ENCODE peak calls at places on chromosomes 12 and 14, in four cellular contexts. One of them, this sample, is unnamed.

GRCh38 chr12:88996389-88996788 is 355.9 kb downstream of the DUSP6 start:
- DNase-seq in mesendoderm: no peak
- DNase-seq in H9: no peak
- DNase-seq in IMR-90: no peak
- DNase-seq in this sample: no peak

GRCh38 chr14:70731447-70732239 is 77.7 kb downstream of the MAP3K9 start:
- DNase-seq in mesendoderm: no peak
- DNase-seq in H9: no peak
- DNase-seq in IMR-90: no peak
- DNase-seq in this sample: no peak

GRCh38 chr14:32711103-32711680 is 227.5 kb upstream of the NPAS3 start:
- DNase-seq in mesendoderm: peak; percentile 63
- DNase-seq in H9: peak; percentile 25
- DNase-seq in IMR-90: peak; percentile 14
- DNase-seq in this sample: peak; percentile 39

GRCh38 chr12:97535582-97535981 is 73.0 kb downstream of the RMST start:
- DNase-seq in mesendoderm: no peak
- DNase-seq in H9: no peak
- DNase-seq in IMR-90: no peak
- DNase-seq in this sample: no peak

GRCh38 chr12:16568873-16569272 is 37.1 kb downstream of the LMO3 start:
- DNase-seq in mesendoderm: peak; percentile 18
- DNase-seq in H9: no peak
- DNase-seq in IMR-90: no peak
- DNase-seq in this sample: no peak

GRCh38 chr14:31592619-31593018 is 31.4 kb downstream of the NUBPL start:
- DNase-seq in mesendoderm: no peak
- DNase-seq in H9: no peak
- DNase-seq in IMR-90: peak; percentile 36
- DNase-seq in this sample: no peak

GRCh38 chr12:49332441-49332861 is 4.5 kb downstream of the C1QL4 start:
- DNase-seq in mesendoderm: no peak
- DNase-seq in H9: no peak
- DNase-seq in IMR-90: no peak
- DNase-seq in this sample: no peak

GRCh38 chr14:35480119-35480769 is 53.7 kb upstream of the INSM2 start:
- DNase-seq in mesendoderm: peak; percentile 18
- DNase-seq in H9: no peak
- DNase-seq in IMR-90: peak; percentile 3
- DNase-seq in this sample: no peak

GRCh38 chr12:65192963-65193516 is 23.7 kb downstream of the LEMD3 start:
- DNase-seq in mesendoderm: no peak
- DNase-seq in H9: no peak
- DNase-seq in IMR-90: peak; percentile 21
- DNase-seq in this sample: no peak

GRCh38 chr14:61451891-61452400 is 130.6 kb downstream of the PRKCH start:
- DNase-seq in mesendoderm: no peak
- DNase-seq in H9: no peak
- DNase-seq in IMR-90: no peak
- DNase-seq in this sample: no peak

GRCh38 chr12:19129121-19129485 is 430 bp upstream of the PLEKHA5 start:
- DNase-seq in mesendoderm: no peak
- DNase-seq in H9: no peak
- DNase-seq in IMR-90: peak; percentile 29
- DNase-seq in this sample: no peak

GRCh38 chr12:132620893-132621656 is 2.5 kb downstream of the P2RX2 start:
- DNase-seq in mesendoderm: no peak
- DNase-seq in H9: no peak
- DNase-seq in IMR-90: no peak
- DNase-seq in this sample: no peak

GRCh38 chr12:69105101-69105613 is 134.2 kb upstream of the CPSF6 start:
- DNase-seq in mesendoderm: no peak
- DNase-seq in H9: no peak
- DNase-seq in IMR-90: no peak
- DNase-seq in this sample: no peak

GRCh38 chr14:71666579-71667145 is 265.6 kb upstream of the RGS6 start:
- DNase-seq in mesendoderm: no peak
- DNase-seq in H9: no peak
- DNase-seq in IMR-90: no peak
- DNase-seq in this sample: no peak

GRCh38 chr12:53383258-53383657 is 3.3 kb downstream of the SP1 start:
- DNase-seq in mesendoderm: no peak
- DNase-seq in H9: no peak
- DNase-seq in IMR-90: no peak
- DNase-seq in this sample: no peak

GRCh38 chr12:52389313-52390207 is 4.1 kb upstream of the KRT84 start:
- DNase-seq in mesendoderm: peak; percentile 67
- DNase-seq in H9: peak; percentile 62
- DNase-seq in IMR-90: no peak
- DNase-seq in this sample: no peak

GRCh38 chr12:84813780-84814663 is 98.6 kb downstream of the SLC6A15 start:
- DNase-seq in mesendoderm: no peak
- DNase-seq in H9: no peak
- DNase-seq in IMR-90: no peak
- DNase-seq in this sample: no peak

GRCh38 chr12:131825146-131825892 is 2.9 kb upstream of the MMP17 start:
- DNase-seq in mesendoderm: no peak
- DNase-seq in H9: peak; percentile 30
- DNase-seq in IMR-90: no peak
- DNase-seq in this sample: no peak

GRCh38 chr14:23147676-23148075 is 28.6 kb upstream of the CEBPE start:
- DNase-seq in mesendoderm: no peak
- DNase-seq in H9: no peak
- DNase-seq in IMR-90: peak; percentile 42
- DNase-seq in this sample: no peak

GRCh38 chr12:71071466-71072097 is 86.2 kb downstream of the TSPAN8 start:
- DNase-seq in mesendoderm: no peak
- DNase-seq in H9: no peak
- DNase-seq in IMR-90: no peak
- DNase-seq in this sample: no peak

GRCh38 chr12:121657305-121658008 is 12.0 kb downstream of the MORN3 start:
- DNase-seq in mesendoderm: peak; percentile 53
- DNase-seq in H9: no peak
- DNase-seq in IMR-90: no peak
- DNase-seq in this sample: no peak

GRCh38 chr14:31096255-31096654 is 70.1 kb upstream of the STRN3 start:
- DNase-seq in mesendoderm: no peak
- DNase-seq in H9: no peak
- DNase-seq in IMR-90: peak; percentile 88
- DNase-seq in this sample: no peak

GRCh38 chr12:119857036-119857435 is 20.1 kb downstream of the CIT start:
- DNase-seq in mesendoderm: no peak
- DNase-seq in H9: no peak
- DNase-seq in IMR-90: no peak
- DNase-seq in this sample: no peak

GRCh38 chr12:92051441-92051840 is 94.2 kb downstream of the BTG1 start:
- DNase-seq in mesendoderm: no peak
- DNase-seq in H9: no peak
- DNase-seq in IMR-90: peak; percentile 27
- DNase-seq in this sample: no peak

GRCh38 chr12:96239711-96240234 is 45.6 kb downstream of the ELK3 start:
- DNase-seq in mesendoderm: no peak
- DNase-seq in H9: no peak
- DNase-seq in IMR-90: no peak
- DNase-seq in this sample: no peak

GRCh38 chr12:105257321-105257728 is 21.4 kb upstream of the APPL2 start:
- DNase-seq in mesendoderm: no peak
- DNase-seq in H9: no peak
- DNase-seq in IMR-90: peak; percentile 90
- DNase-seq in this sample: no peak

GRCh38 chr12:3594966-3595365 is 104.0 kb downstream of the PRMT8 start:
- DNase-seq in mesendoderm: no peak
- DNase-seq in H9: no peak
- DNase-seq in IMR-90: no peak
- DNase-seq in this sample: no peak
- H3K27ac ChIP-seq in mesendoderm: no peak overlapping the region
- H3K27ac ChIP-seq in H9: no peak overlapping the region
- H3K27ac ChIP-seq in IMR-90: no peak overlapping the region
- H3K27ac ChIP-seq in this sample: no peak overlapping the region

GRCh38 chr14:103574707-103575285 is 12.0 kb downstream of the COA8 start:
- DNase-seq in mesendoderm: no peak
- DNase-seq in H9: no peak
- DNase-seq in IMR-90: no peak
- DNase-seq in this sample: no peak
- H3K23ac ChIP-seq in mesendoderm: no peak overlapping the region
- H3K23ac ChIP-seq in H9: no peak overlapping the region
- H3K23ac ChIP-seq in IMR-90: no peak overlapping the region
- H3K23ac ChIP-seq in this sample: peak overlapping the region; percentile 40

GRCh38 chr14:101519090-101519489 is 42.2 kb upstream of the DIO3 start:
- DNase-seq in mesendoderm: no peak
- DNase-seq in H9: no peak
- DNase-seq in IMR-90: no peak
- DNase-seq in this sample: no peak

GRCh38 chr14:101521306-101521935 is 39.9 kb upstream of the DIO3 start:
- DNase-seq in mesendoderm: no peak
- DNase-seq in H9: no peak
- DNase-seq in IMR-90: no peak
- DNase-seq in this sample: no peak

GRCh38 chr14:101521978-101522377 is 39.3 kb upstream of the DIO3 start:
- DNase-seq in mesendoderm: no peak
- DNase-seq in H9: no peak
- DNase-seq in IMR-90: no peak
- DNase-seq in this sample: no peak

GRCh38 chr14:101518611-101519048 is 42.7 kb upstream of the DIO3 start:
- DNase-seq in mesendoderm: no peak
- DNase-seq in H9: no peak
- DNase-seq in IMR-90: no peak
- DNase-seq in this sample: no peak

GRCh38 chr14:101520621-101521305 is 40.5 kb upstream of the DIO3 start:
- DNase-seq in mesendoderm: no peak
- DNase-seq in H9: no peak
- DNase-seq in IMR-90: no peak
- DNase-seq in this sample: no peak
- H3K27ac ChIP-seq in mesendoderm: no peak overlapping the region
- H3K27ac ChIP-seq in H9: no peak overlapping the region
- H3K27ac ChIP-seq in IMR-90: no peak overlapping the region
- H3K27ac ChIP-seq in this sample: no peak overlapping the region

DNA sequence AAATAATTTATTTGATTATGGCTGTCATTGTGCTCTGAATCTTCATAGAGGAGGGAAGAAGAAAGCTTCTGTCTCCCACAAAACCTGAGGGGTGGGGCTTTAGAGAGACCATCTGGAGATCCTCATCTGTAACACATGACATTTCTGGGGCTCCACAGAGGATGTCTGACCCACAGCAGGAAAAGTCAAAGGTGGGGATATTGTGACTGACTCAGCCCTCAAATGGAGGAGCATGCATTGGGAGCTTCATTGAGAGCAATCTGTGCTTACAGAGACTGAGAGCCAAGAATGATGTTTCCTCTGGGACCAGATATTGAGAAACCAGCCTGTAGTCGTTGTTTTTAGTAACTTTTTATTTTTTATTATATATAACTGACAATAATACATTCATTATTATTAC is 158.7 kb downstream of the SYT1 start:
- DNase-seq in mesendoderm: no peak
- DNase-seq in H9: no peak
- DNase-seq in IMR-90: no peak
- DNase-seq in this sample: no peak
- H3K23ac ChIP-seq in mesendoderm: no peak overlapping the region
- H3K23ac ChIP-seq in H9: no peak overlapping the region
- H3K23ac ChIP-seq in IMR-90: no peak overlapping the region
- H3K23ac ChIP-seq in this sample: no peak overlapping the region

GRCh38 chr12:12713932-12714275 is 3.3 kb upstream of the CDKN1B start:
- DNase-seq in mesendoderm: no peak
- DNase-seq in H9: no peak
- DNase-seq in IMR-90: no peak
- DNase-seq in this sample: no peak
- H3K27ac ChIP-seq in mesendoderm: no peak overlapping the region
- H3K27ac ChIP-seq in H9: no peak overlapping the region
- H3K27ac ChIP-seq in IMR-90: no peak overlapping the region
- H3K27ac ChIP-seq in this sample: no peak overlapping the region

DNA sequence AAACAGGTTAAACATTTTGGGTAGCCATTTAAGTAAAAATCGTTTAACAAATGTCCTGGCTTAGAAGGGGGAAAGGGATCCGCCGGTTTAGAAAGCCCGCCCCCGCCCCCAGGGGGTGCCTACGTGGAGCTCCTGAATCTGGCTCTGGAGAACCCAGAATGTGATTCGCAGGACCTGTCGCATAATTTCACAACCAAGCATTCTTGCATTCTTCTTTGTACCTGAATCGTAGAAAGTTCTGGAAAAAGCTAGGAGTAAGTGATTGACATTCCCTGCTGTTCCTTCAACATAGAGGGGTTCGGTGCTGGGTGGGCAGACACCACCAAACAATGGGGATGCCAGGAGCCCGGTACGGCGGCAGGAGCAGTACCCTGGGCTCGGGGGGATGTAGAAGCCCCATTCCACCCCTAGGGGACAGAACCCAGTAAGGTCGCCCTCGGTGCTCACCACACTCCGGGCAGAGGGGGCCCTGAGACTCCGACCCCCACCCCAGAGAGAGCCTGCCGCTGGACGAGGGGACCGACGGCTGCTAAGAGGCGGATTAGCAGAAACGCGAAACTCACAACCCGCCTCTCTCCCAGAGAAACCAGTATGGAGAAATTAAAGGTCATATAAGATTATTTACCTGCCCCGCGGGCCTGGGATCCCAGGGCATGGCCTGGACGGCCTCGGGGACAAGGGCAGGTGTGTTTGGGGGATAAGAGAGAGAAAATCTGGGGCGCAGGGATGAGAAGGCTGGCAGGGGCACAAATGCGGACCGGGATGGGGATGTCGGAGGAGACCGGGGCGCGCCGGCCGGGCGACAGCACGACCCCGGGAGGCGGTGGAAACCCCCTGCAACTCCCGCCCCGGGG is 547 bp downstream of the CSRP2 start:
- DNase-seq in mesendoderm: peak; percentile 85
- DNase-seq in H9: peak; percentile 78
- DNase-seq in IMR-90: no peak
- DNase-seq in this sample: peak; percentile 58
- H3K23ac ChIP-seq in mesendoderm: peak overlapping the region; percentile 33
- H3K23ac ChIP-seq in H9: no peak overlapping the region
- H3K23ac ChIP-seq in IMR-90: peak overlapping the region; percentile 99
- H3K23ac ChIP-seq in this sample: no peak overlapping the region

DNA sequence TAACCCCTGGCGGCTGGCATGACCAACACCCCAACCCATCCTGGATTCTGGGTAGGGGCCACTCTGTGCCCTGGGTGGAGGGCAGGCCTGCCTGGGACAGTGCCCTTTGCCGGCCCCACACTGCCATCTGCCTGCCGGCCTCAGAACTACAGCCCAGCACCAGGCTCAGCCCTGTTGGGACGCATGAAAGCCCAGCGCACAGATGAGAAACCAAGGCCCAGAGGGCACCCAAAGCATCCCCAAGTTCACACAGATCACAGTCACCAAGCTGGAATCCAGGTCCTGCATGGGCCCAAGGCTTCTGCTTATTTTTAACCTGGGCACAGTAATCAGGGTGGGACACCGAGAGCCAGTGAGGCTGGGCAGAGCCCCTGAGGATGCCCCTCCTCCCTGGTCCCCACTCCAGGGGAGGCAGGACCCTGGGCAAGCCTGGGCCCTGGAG is 26.2 kb downstream of the RFLNA start:
- DNase-seq in mesendoderm: peak; percentile 57
- DNase-seq in H9: peak; percentile 85
- DNase-seq in IMR-90: peak; percentile 39
- DNase-seq in this sample: peak; percentile 26
- H3K27ac ChIP-seq in mesendoderm: no peak overlapping the region
- H3K27ac ChIP-seq in H9: no peak overlapping the region
- H3K27ac ChIP-seq in IMR-90: no peak overlapping the region
- H3K27ac ChIP-seq in this sample: no peak overlapping the region